ENCODE peak calls at places on chromosomes 16 and 17, in nine cellular contexts. L is foreskin fibroblast, Y is stomach, D is brain microvascular endothelial cell, Q is dorsolateral prefrontal cortex, N is mucosa of descending colon, U is AG04450, F is GM06990, S is PC-9. W is an unnamed sample.

GRCh38 chr17:35684046-35684802 is 47.2 kb upstream of the RASL10B start:
- DNase-seq in N (no peak), F (no peak), S (no peak), Y (no peak), L (peak; percentile 48), D (peak; percentile 6), U (peak; percentile 1), Q (no peak), W (peak; percentile 58)

GRCh38 chr16:48503779-48504178 is 106.2 kb downstream of the N4BP1 start:
- DNase-seq in F (no peak), D (peak; percentile 69), Y (no peak), S (no peak), N (no peak), U (peak; percentile 82), Q (peak; percentile 17), L (peak; percentile 95), W (peak; percentile 90)

GRCh38 chr16:9408297-9408696 is 316.9 kb downstream of the HAPSTR1 start:
- DNase-seq in F (no peak), Q (no peak), N (no peak), D (no peak), L (no peak), Y (no peak), U (no peak), S (no peak), W (no peak)

GRCh38 chr17:144936-145670 is 7.7 kb downstream of the SCGB1C2 start:
- DNase-seq in N (peak; percentile 8), U (no peak), D (no peak), S (no peak), Y (peak; percentile 17), L (no peak), F (no peak), Q (peak; percentile 4), W (no peak)

GRCh38 chr17:4474093-4474492 is 24.6 kb upstream of the SPNS2 start:
- DNase-seq in L (no peak), D (no peak), Q (no peak), S (no peak), Y (peak; percentile 86), U (no peak), F (no peak), N (no peak), W (no peak)

GRCh38 chr17:63626551-63627228 is 4.5 kb downstream of the MAP3K3 start:
- DNase-seq in L (peak; percentile 55), U (no peak), S (no peak), F (no peak), N (no peak), D (no peak), Q (no peak), Y (no peak), W (peak; percentile 41)

GRCh38 chr17:80937501-80938356 is 53.9 kb upstream of the CHMP6 start:
- DNase-seq in S (no peak), D (no peak), L (no peak), F (no peak), Q (no peak), Y (no peak), N (no peak), U (no peak), W (no peak)

GRCh38 chr16:74711938-74712337 is 11.3 kb upstream of the MLKL start:
- DNase-seq in F (no peak), L (no peak), S (no peak), U (no peak), N (no peak), Y (no peak), D (no peak), Q (no peak), W (no peak)

GRCh38 chr16:89828199-89828869 is at the start of gene SPIRE2:
- DNase-seq in F (peak; percentile 61), D (peak; percentile 37), Y (peak; percentile 75), S (peak; percentile 78), L (peak; percentile 88), U (no peak), N (peak; percentile 76), Q (no peak), W (peak; percentile 80)

GRCh38 chr16:71711789-71712188 is 12.7 kb downstream of the PHLPP2 start:
- DNase-seq in N (no peak), L (no peak), U (no peak), Q (no peak), S (no peak), D (no peak), Y (no peak), F (no peak), W (no peak)

GRCh38 chr17:50102164-50102991 is 7.2 kb downstream of the PDK2 start:
- DNase-seq in U (no peak), Y (peak; percentile 90), N (peak; percentile 94), D (no peak), S (peak; percentile 74), Q (peak; percentile 55), L (no peak), F (no peak), W (peak; percentile 23)

GRCh38 chr17:27475070-27475673 is 18.9 kb downstream of the KSR1 start:
- DNase-seq in Q (no peak), D (no peak), L (no peak), Y (no peak), S (no peak), N (no peak), U (no peak), F (no peak), W (no peak)

GRCh38 chr17:77356690-77357201 is 216.0 kb downstream of the SEC14L1 start:
- DNase-seq in U (no peak), S (no peak), L (no peak), Q (no peak), Y (peak; percentile 22), N (no peak), D (no peak), F (no peak), W (no peak)

GRCh38 chr17:73998246-73999220 is 204.9 kb upstream of the RPL38 start:
- DNase-seq in Y (peak; percentile 70), D (peak; percentile 5), S (peak; percentile 45), L (no peak), F (no peak), N (peak; percentile 61), U (no peak), Q (no peak), W (no peak)

GRCh38 chr17:1946021-1946932 is 78.9 kb downstream of the RTN4RL1 start:
- DNase-seq in Y (no peak), S (no peak), D (no peak), Q (no peak), L (no peak), F (no peak), N (no peak), U (no peak), W (no peak)

GRCh38 chr17:1947743-1948516 is 77.2 kb downstream of the RTN4RL1 start:
- DNase-seq in U (no peak), N (no peak), Y (no peak), S (no peak), D (no peak), F (no peak), Q (no peak), L (no peak), W (no peak)

GRCh38 chr17:1949754-1950153 is 75.4 kb downstream of the RTN4RL1 start:
- DNase-seq in U (no peak), D (no peak), F (no peak), Q (no peak), Y (no peak), N (no peak), S (no peak), L (no peak), W (no peak)

GRCh38 chr17:1947229-1947742 is 77.8 kb downstream of the RTN4RL1 start:
- DNase-seq in N (no peak), U (no peak), S (no peak), D (no peak), Q (peak; percentile 63), F (no peak), Y (peak; percentile 32), L (no peak), W (no peak)

DNA sequence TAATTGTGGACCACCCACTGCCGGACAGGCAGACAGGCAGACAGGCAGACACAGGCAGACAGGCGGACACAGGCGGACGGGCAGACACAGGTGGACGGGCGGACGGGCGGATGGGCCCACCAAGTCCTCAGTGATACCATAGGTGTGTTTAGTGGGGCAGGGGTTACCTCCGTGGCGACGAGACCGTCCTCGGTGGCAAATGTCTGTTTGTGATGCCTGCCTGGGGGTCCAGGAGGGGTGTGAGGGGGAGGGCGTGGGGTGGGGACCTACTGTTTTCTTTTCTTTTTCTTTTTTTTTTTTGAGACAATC is 76.7 kb downstream of the RTN4RL1 start:
- DNase-seq in Q (no peak), N (no peak), U (no peak), F (no peak), Y (no peak), L (no peak), D (no peak), S (no peak), W (no peak)
- H3K4me3 ChIP-seq in Q (no peak overlapping the region), N (no peak overlapping the region), U (no peak overlapping the region), F (no peak overlapping the region), Y (no peak overlapping the region), L (no peak overlapping the region), D (no peak overlapping the region), S (no peak overlapping the region), W (no peak overlapping the region)

GRCh38 chr17:65774787-65775186 is 213.3 kb upstream of the AXIN2 start:
- DNase-seq in U (no peak), Y (no peak), D (no peak), L (no peak), Q (no peak), S (no peak), N (no peak), F (no peak), W (no peak)
- TF ChIP-seq CTCF in U (no peak), Y (no peak), D (no peak), L (no peak), Q (no peak), S (no peak), N (no peak), F (no peak), W (no peak)

GRCh38 chr17:6551909-6552768 is 4.2 kb downstream of the PITPNM3 start:
- DNase-seq in Q (no peak), L (no peak), N (peak; percentile 87), U (no peak), D (no peak), Y (peak; percentile 86), F (no peak), S (peak; percentile 96), W (peak; percentile 30)
- H3K4me3 ChIP-seq in Q (no peak overlapping the region), L (no peak overlapping the region), N (no peak overlapping the region), U (no peak overlapping the region), D (no peak overlapping the region), Y (no peak overlapping the region), F (no peak overlapping the region), S (peak overlapping the region; percentile 50), W (no peak overlapping the region)

GRCh38 chr17:51166987-51167931 is 1.0 kb downstream of the NME2 start:
- DNase-seq in U (no peak), S (peak; percentile 68), L (peak; percentile 69), D (no peak), Q (no peak), N (peak; percentile 76), Y (peak; percentile 53), F (peak; percentile 81), W (peak; percentile 42)
- TF ChIP-seq CTCF in U (peak; percentile 78), S (peak; percentile 92), L (peak; percentile 74), D (peak; percentile 85), Q (peak; percentile 64), N (peak; percentile 71), Y (peak; percentile 60), F (peak; percentile 91), W (peak; percentile 83)

DNA sequence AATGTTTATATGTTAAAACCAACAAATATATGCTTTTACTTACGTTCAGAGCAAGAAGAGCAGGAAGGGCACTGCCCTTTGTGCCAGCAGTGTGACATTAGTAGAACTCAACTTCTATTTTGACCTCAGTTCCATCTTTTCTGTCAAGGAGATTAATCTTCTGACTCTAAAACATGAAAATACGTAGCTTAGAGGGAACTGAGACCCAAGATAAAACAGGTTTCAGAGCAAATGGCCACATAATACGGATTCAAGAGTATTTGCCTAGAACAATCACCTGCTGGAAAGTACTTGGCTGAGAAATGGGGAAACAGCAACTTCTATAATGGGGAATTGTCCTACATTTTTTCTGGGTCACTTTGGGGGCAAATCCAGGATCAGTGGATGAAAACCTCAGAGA is 22.2 kb downstream of the MYL4 start:
- DNase-seq in N (no peak), Q (no peak), Y (no peak), F (no peak), L (no peak), U (no peak), S (no peak), D (no peak), W (no peak)
- H3K4me3 ChIP-seq in N (no peak overlapping the region), Q (no peak overlapping the region), Y (no peak overlapping the region), F (no peak overlapping the region), L (no peak overlapping the region), U (no peak overlapping the region), S (no peak overlapping the region), D (no peak overlapping the region), W (no peak overlapping the region)